ENCODE peak calls at places on chromosomes 7 and 10, in ten cellular contexts. B, K, A, O, L, N, R, J, H and S are unnamed samples.

GRCh38 chr10:110631934-110632333 is 12.2 kb upstream of the RBM20 start:
- DNase-seq in N (no peak), B (no peak), J (no peak), K (no peak), H (no peak), L (no peak), R (no peak), A (no peak), O (no peak), S (no peak)

GRCh38 chr7:91228327-91228726 is 35.9 kb upstream of the FZD1 start:
- DNase-seq in A (peak), K (no peak), L (no peak), J (no peak), N (no peak), O (peak), R (no peak), H (no peak), B (peak), S (no peak)

GRCh38 chr7:131235489-131236317 is 92.0 kb upstream of the MKLN1 start:
- DNase-seq in O (peak), R (no peak), K (peak), B (peak), A (peak), N (peak), J (no peak), L (no peak), H (no peak), S (peak)

GRCh38 chr10:112689327-112689726 is 242.3 kb downstream of the VTI1A start:
- DNase-seq in H (peak), B (peak), J (no peak), L (peak), R (peak), N (peak), A (peak), K (peak), O (peak), S (peak)

GRCh38 chr10:63273575-63273974 is 140.4 kb downstream of the NRBF2 start:
- DNase-seq in R (no peak), O (no peak), K (no peak), B (peak), A (no peak), H (no peak), L (no peak), N (no peak), J (no peak), S (peak)

GRCh38 chr10:79948976-79949722 is at the start of gene SFTPD:
- DNase-seq in J (no peak), B (no peak), K (peak), L (no peak), H (no peak), R (no peak), A (no peak), N (peak), O (peak), S (peak)

GRCh38 chr10:44593952-44594351 is 209.1 kb upstream of the CXCL12 start:
- DNase-seq in A (no peak), K (no peak), L (no peak), B (no peak), R (no peak), O (no peak), J (no peak), N (no peak), H (no peak), S (no peak)

GRCh38 chr7:50346548-50347497 is 42.3 kb downstream of the IKZF1 start:
- DNase-seq in A (no peak), B (no peak), K (no peak), R (no peak), N (no peak), O (peak), J (no peak), L (no peak), H (no peak), S (no peak)

GRCh38 chr7:85074-85945 is 107.1 kb upstream of the FAM20C start:
- DNase-seq in O (peak), L (no peak), K (peak), B (peak), H (peak), N (no peak), R (no peak), J (no peak), A (peak), S (peak)

GRCh38 chr10:34994565-34995142 is 95.5 kb downstream of the CUL2 start:
- DNase-seq in L (peak), A (peak), N (peak), R (peak), B (peak), J (no peak), O (peak), K (peak), H (peak), S (peak)

GRCh38 chr7:105849122-105849855 is 27.1 kb downstream of the ATXN7L1 start:
- DNase-seq in L (no peak), H (no peak), B (no peak), N (peak), K (no peak), A (no peak), J (no peak), R (no peak), O (peak), S (peak)

GRCh38 chr10:79244068-79244442 is 103.2 kb upstream of the PPIF start:
- DNase-seq in B (no peak), N (no peak), L (no peak), K (no peak), R (no peak), A (no peak), H (no peak), O (no peak), J (no peak), S (no peak)

GRCh38 chr7:68564741-68565140 is 1033.5 kb upstream of the AUTS2 start:
- DNase-seq in B (no peak), J (no peak), R (no peak), N (no peak), O (no peak), H (no peak), L (no peak), A (no peak), K (no peak), S (no peak)

GRCh38 chr10:125127986-125128385 is 32.4 kb downstream of the CTBP2 start:
- DNase-seq in L (no peak), R (no peak), K (no peak), A (no peak), B (no peak), O (no peak), H (no peak), N (no peak), J (no peak), S (no peak)

GRCh38 chr7:25557379-25557916 is 329.2 kb upstream of the NPVF start:
- DNase-seq in H (no peak), O (no peak), B (no peak), A (no peak), J (no peak), R (no peak), K (no peak), N (no peak), L (no peak), S (no peak)

GRCh38 chr10:19788075-19788686 is 28.1 kb upstream of the PLXDC2 start:
- DNase-seq in O (peak), A (peak), H (peak), J (no peak), K (peak), R (no peak), B (peak), N (peak), L (peak), S (peak)

GRCh38 chr10:19788902-19789301 is 27.3 kb upstream of the PLXDC2 start:
- DNase-seq in R (no peak), A (no peak), N (no peak), B (peak), L (no peak), H (no peak), J (no peak), O (no peak), K (no peak), S (no peak)

GRCh38 chr10:19791032-19791431 is 25.2 kb upstream of the PLXDC2 start:
- DNase-seq in N (no peak), K (no peak), B (no peak), O (peak), R (no peak), J (no peak), L (no peak), A (no peak), H (no peak), S (peak)

GRCh38 chr10:19785366-19785765 is 30.9 kb upstream of the PLXDC2 start:
- DNase-seq in J (no peak), R (no peak), O (no peak), B (no peak), N (peak), A (no peak), L (no peak), K (no peak), H (no peak), S (peak)

GRCh38 chr10:19789607-19790006 is 26.6 kb upstream of the PLXDC2 start:
- DNase-seq in R (no peak), J (no peak), H (no peak), A (no peak), K (no peak), L (no peak), N (no peak), B (no peak), O (no peak), S (no peak)
- TF ChIP-seq CTCF in R (no peak), J (no peak), H (no peak), A (no peak), K (no peak), L (no peak), N (no peak), B (no peak), O (no peak), S (no peak)

DNA sequence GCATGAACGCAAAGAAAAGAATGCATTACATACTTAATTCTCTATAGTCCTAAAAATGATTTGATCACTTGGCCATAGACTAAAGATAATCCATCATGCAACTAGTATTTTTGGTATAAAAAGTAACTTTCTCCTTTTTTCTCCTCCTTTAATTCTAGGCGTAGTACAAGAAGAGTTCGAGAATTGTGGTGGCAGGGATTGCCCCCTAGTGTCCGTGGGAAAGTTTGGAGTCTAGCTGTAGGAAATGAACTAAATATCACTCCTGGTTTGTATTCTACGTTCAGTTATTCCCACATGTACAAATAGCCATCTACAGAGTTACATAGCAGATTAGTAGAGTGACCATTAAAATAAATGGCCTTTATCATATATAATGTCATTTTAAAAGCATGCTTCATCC is 45.5 kb upstream of the HELLS start:
- DNase-seq in K (no peak), L (no peak), R (no peak), O (no peak), J (no peak), A (peak), H (peak), B (no peak), N (peak), S (peak)
- TF ChIP-seq CTCF in K (peak), L (peak), R (no peak), O (peak), J (peak), A (peak), H (peak), B (peak), N (peak), S (peak)

GRCh38 chr10:42867571-42867970 is 85.0 kb downstream of the BMS1 start:
- DNase-seq in L (no peak), H (no peak), J (no peak), O (no peak), A (no peak), R (no peak), B (no peak), N (no peak), K (no peak), S (no peak)

GRCh38 chr10:42868530-42868929 is 85.9 kb downstream of the BMS1 start:
- DNase-seq in H (no peak), R (no peak), N (no peak), B (no peak), O (no peak), J (no peak), L (no peak), K (no peak), A (no peak), S (no peak)

GRCh38 chr10:42866115-42866995 is 83.8 kb downstream of the BMS1 start:
- DNase-seq in L (peak), A (peak), R (peak), K (peak), O (peak), J (peak), H (peak), B (peak), N (peak), S (peak)

GRCh38 chr10:42865716-42866114 is 83.1 kb downstream of the BMS1 start:
- DNase-seq in B (no peak), H (no peak), R (no peak), O (no peak), A (no peak), J (no peak), K (no peak), N (no peak), L (no peak), S (no peak)

DNA sequence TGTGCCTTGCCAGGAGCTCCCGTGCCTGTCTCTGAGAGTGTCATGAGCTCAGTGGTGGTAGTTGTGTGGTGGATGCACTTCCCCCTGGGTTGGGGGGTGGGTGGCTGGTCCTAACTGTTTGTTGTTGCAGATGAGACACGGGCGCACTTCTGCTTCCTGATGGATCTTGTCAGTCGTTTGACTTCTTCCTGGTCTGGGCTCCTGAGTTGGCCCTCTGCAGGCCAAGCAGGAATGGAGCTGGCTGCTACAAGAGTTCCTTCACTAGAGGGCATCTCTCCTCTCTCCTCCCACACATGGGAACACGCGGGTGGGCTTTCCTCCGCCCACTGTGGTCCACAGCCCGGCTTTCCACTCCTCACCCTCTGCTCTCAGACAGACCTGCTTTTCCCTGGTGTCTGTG is 82.0 kb downstream of the BMS1 start:
- DNase-seq in B (peak), R (no peak), L (no peak), A (peak), J (no peak), K (peak), H (peak), N (peak), O (peak), S (peak)
- TF ChIP-seq CTCF in B (peak), R (no peak), L (peak), A (peak), J (peak), K (no peak), H (peak), N (peak), O (peak), S (peak)

GRCh38 chr10:101047268-101047667 is 14.5 kb upstream of the KAZALD1 start:
- DNase-seq in H (no peak), A (no peak), J (no peak), K (no peak), O (no peak), R (no peak), B (no peak), L (no peak), N (no peak), S (no peak)

GRCh38 chr10:101050206-101051069 is 11.4 kb upstream of the KAZALD1 start:
- DNase-seq in L (peak), K (peak), A (peak), N (peak), J (peak), B (no peak), O (no peak), R (peak), H (peak), S (peak)

GRCh38 chr10:101052285-101052684 is 9.5 kb upstream of the KAZALD1 start:
- DNase-seq in R (no peak), A (peak), N (peak), L (no peak), O (peak), H (no peak), J (no peak), B (peak), K (no peak), S (peak)

GRCh38 chr10:101046332-101047238 is 15.2 kb upstream of the KAZALD1 start:
- DNase-seq in A (no peak), O (no peak), L (no peak), J (no peak), H (peak), K (no peak), R (no peak), B (peak), N (no peak), S (no peak)

DNA sequence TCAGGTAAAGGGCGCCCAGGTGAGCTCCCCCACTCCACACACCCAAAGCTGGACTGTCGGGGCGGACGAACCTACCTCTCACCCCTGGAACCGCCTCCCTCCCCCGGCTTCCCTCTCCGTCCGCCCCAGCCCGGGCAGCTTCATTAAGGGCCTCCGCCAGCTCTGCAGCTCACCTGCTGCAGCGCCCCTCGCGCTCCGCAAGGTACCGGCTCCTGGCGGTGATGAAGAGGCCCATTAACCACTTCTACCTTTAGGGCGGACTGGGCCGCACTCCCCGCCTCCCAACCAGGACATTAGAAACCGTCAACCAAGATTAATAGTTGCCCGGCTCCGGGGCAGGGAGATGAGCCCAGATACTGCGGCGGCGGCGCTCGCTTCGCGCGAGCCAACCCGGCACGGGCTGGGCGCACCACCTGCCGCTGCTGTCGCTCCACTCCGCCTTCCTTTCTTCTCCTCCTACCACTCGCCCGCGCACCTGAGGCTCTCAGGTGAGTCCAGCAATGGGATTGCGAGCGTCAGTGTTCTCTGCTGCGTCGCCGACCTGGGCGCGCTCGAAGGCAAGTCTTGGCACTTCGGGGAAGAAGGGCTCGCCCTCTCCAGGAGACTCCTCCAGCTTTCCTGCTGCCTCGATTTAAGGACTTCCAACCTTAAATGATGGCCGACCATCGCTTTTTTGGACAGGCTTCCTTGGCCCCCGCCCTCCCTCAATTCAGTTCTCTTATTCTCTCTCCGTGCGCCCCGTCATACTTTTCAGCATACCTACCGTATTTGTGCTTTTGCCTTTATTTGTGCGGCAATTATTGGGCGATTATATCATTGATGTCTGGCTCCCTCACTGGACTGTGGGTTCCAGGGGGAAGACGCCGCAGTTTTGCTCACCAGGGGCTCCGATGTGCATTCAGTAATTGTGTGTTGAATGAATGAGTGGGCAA is 13.6 kb upstream of the KAZALD1 start:
- DNase-seq in K (no peak), A (no peak), J (no peak), L (no peak), N (no peak), O (no peak), R (no peak), B (no peak), H (peak), S (no peak)
- TF ChIP-seq CTCF in K (no peak), A (no peak), J (no peak), L (no peak), N (no peak), O (no peak), R (no peak), B (no peak), H (peak), S (no peak)

DNA sequence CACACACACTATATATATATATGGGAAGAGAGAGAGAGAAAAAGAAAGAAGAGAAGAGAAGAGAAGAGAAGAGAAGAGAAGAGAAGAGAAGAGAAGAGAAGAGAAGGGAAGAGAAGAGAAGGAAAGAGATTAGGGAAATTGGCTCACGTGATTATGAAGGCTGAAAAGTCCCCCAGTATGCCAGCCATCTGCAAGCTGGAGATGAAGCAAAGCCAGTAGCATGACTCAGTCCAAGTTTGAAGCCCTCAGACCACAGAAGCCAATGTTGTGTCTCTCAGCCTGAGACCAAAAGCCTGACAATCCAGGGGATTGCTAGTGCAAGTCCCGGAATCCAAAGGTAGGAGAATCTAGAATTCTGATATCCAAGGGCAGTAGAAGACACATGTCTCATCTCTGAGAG is 206.3 kb upstream of the PRSS1 start:
- DNase-seq in L (no peak), N (peak), B (peak), K (no peak), H (no peak), O (no peak), J (no peak), R (no peak), A (peak), S (peak)
- TF ChIP-seq CTCF in L (no peak), N (no peak), B (no peak), K (no peak), H (no peak), O (no peak), J (no peak), R (no peak), A (no peak), S (no peak)

DNA sequence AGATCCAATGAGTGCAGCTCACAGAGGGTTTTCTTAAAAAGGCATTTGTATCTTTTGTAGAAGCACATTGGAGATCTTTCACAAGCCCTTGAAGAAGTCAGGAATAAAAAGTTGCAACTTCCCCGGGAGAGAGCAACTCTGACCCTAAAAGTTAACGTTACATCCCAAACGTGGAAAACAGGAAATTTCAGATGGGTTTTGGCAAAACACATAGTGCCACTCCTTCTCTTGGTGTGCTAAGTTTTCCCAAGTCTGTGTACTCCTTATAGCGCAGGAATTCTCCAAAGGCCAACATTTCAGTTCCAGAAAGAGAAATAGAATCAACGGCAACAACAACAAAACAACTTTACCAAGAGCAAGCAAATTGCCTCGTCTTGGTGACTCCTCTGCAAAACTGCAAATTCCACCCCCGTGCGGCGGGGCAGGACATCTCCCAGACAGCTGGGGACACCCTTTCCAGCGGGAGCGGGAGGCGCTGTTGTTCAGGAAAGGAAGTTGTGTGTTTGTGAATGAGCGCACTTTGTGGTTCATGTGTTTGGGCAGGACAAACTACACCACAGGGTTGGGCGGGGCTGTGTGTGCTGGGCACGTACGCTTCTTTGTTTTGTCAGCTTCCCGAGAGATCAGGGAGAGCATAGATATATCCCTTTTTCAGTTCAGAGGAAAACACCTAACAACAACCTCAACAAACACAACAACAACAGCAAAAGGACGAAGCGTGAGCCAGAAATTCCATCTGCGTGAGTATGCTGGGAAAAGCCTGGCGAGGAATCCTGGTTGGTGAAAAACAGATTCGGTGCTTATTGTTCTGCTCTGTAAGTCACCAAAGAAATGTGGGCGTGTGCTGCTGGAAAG is 294.7 kb upstream of the PITRM1 start:
- DNase-seq in N (peak), R (peak), H (peak), J (peak), L (no peak), O (peak), B (peak), K (peak), A (peak), S (peak)
- TF ChIP-seq CTCF in N (peak), R (peak), H (peak), J (peak), L (no peak), O (peak), B (peak), K (peak), A (peak), S (peak)

GRCh38 chr7:43953071-43953470 is 26.8 kb downstream of the UBE2D4 start:
- DNase-seq in K (no peak), H (no peak), N (no peak), A (no peak), R (no peak), O (no peak), B (no peak), L (no peak), J (no peak), S (no peak)

GRCh38 chr7:43956022-43956421 is 29.8 kb downstream of the UBE2D4 start:
- DNase-seq in N (no peak), O (no peak), B (no peak), H (no peak), L (no peak), R (no peak), A (no peak), J (no peak), K (no peak), S (no peak)

GRCh38 chr7:43952028-43952427 is 25.8 kb downstream of the UBE2D4 start:
- DNase-seq in K (no peak), H (no peak), L (no peak), N (no peak), R (no peak), A (no peak), O (no peak), B (no peak), J (no peak), S (no peak)

GRCh38 chr7:43954524-43955228 is 28.4 kb downstream of the UBE2D4 start:
- DNase-seq in R (no peak), B (peak), O (peak), L (peak), K (peak), A (peak), N (peak), H (peak), J (no peak), S (peak)
- TF ChIP-seq CTCF in R (no peak), B (peak), O (peak), L (peak), K (peak), A (peak), N (peak), H (peak), J (peak), S (peak)